ENCODE peak calls at places on chromosomes 12 and 14, in five cellular contexts. One of them, this sample, is unnamed.
A peak's percentile ranks its signal among the peaks of the same experiment; 100 is the strongest.

GRCh38 chr12:94545937-94546771 is 86.5 kb upstream of the CEP83 start:
- DNase-seq in AG10803: peak; percentile 47
- DNase-seq in ovary: peak; percentile 40
- DNase-seq in cardiac fibroblast: peak; percentile 85
- DNase-seq in GM12865: peak; percentile 79
- DNase-seq in this sample: peak; percentile 88

GRCh38 chr12:31876568-31877424 is 82.4 kb upstream of the RESF1 start:
- DNase-seq in AG10803: no peak
- DNase-seq in ovary: no peak
- DNase-seq in cardiac fibroblast: no peak
- DNase-seq in GM12865: no peak
- DNase-seq in this sample: no peak

GRCh38 chr12:103518899-103519298 is 23.1 kb upstream of the C12orf42 start:
- DNase-seq in AG10803: no peak
- DNase-seq in ovary: no peak
- DNase-seq in cardiac fibroblast: no peak
- DNase-seq in GM12865: peak; percentile 10
- DNase-seq in this sample: no peak

GRCh38 chr12:54439521-54440255 is 20.6 kb upstream of the ITGA5 start:
- DNase-seq in AG10803: peak; percentile 90
- DNase-seq in ovary: no peak
- DNase-seq in cardiac fibroblast: peak; percentile 88
- DNase-seq in GM12865: peak; percentile 49
- DNase-seq in this sample: peak; percentile 86

GRCh38 chr12:12048714-12049113 is 22.0 kb upstream of the BCL2L14 start:
- DNase-seq in AG10803: no peak
- DNase-seq in ovary: no peak
- DNase-seq in cardiac fibroblast: no peak
- DNase-seq in GM12865: no peak
- DNase-seq in this sample: no peak

GRCh38 chr12:2634481-2634880 is 160.3 kb upstream of the FKBP4 start:
- DNase-seq in AG10803: no peak
- DNase-seq in ovary: no peak
- DNase-seq in cardiac fibroblast: peak; percentile 3
- DNase-seq in GM12865: no peak
- DNase-seq in this sample: no peak

GRCh38 chr12:94834036-94834625 is 169.4 kb downstream of the NDUFA12 start:
- DNase-seq in AG10803: no peak
- DNase-seq in ovary: no peak
- DNase-seq in cardiac fibroblast: no peak
- DNase-seq in GM12865: no peak
- DNase-seq in this sample: no peak

GRCh38 chr12:1993871-1994371 is 10.3 kb downstream of the DCP1B start:
- DNase-seq in AG10803: peak; percentile 84
- DNase-seq in ovary: no peak
- DNase-seq in cardiac fibroblast: peak; percentile 59
- DNase-seq in GM12865: no peak
- DNase-seq in this sample: peak; percentile 87

GRCh38 chr12:33439587-33440011 is at the start of gene SYT10:
- DNase-seq in AG10803: no peak
- DNase-seq in ovary: no peak
- DNase-seq in cardiac fibroblast: no peak
- DNase-seq in GM12865: no peak
- DNase-seq in this sample: no peak

GRCh38 chr12:99282670-99283069 is 364.9 kb upstream of the GARIN6 start:
- DNase-seq in AG10803: no peak
- DNase-seq in ovary: no peak
- DNase-seq in cardiac fibroblast: no peak
- DNase-seq in GM12865: no peak
- DNase-seq in this sample: no peak

GRCh38 chr12:109910969-109911348 is 10.9 kb downstream of the TCHP start:
- DNase-seq in AG10803: peak; percentile 12
- DNase-seq in ovary: no peak
- DNase-seq in cardiac fibroblast: peak; percentile 54
- DNase-seq in GM12865: peak; percentile 42
- DNase-seq in this sample: peak; percentile 60

GRCh38 chr14:65361920-65362319 is 50.6 kb upstream of the FUT8 start:
- DNase-seq in AG10803: peak; percentile 83
- DNase-seq in ovary: no peak
- DNase-seq in cardiac fibroblast: peak; percentile 73
- DNase-seq in GM12865: no peak
- DNase-seq in this sample: peak; percentile 93

GRCh38 chr12:40105515-40106201 is at the start of gene SLC2A13:
- DNase-seq in AG10803: peak; percentile 65
- DNase-seq in ovary: peak; percentile 82
- DNase-seq in cardiac fibroblast: peak; percentile 59
- DNase-seq in GM12865: peak; percentile 84
- DNase-seq in this sample: peak; percentile 76

GRCh38 chr12:64332938-64333337 is 57.6 kb downstream of the C12orf56 start:
- DNase-seq in AG10803: no peak
- DNase-seq in ovary: no peak
- DNase-seq in cardiac fibroblast: no peak
- DNase-seq in GM12865: no peak
- DNase-seq in this sample: no peak

GRCh38 chr14:100147181-100147631 is 12.2 kb downstream of the DEGS2 start:
- DNase-seq in AG10803: no peak
- DNase-seq in ovary: no peak
- DNase-seq in cardiac fibroblast: no peak
- DNase-seq in GM12865: peak; percentile 49
- DNase-seq in this sample: no peak

GRCh38 chr12:7645395-7646177 is 20.1 kb downstream of the APOBEC1 start:
- DNase-seq in AG10803: peak; percentile 29
- DNase-seq in ovary: no peak
- DNase-seq in cardiac fibroblast: peak; percentile 52
- DNase-seq in GM12865: peak; percentile 34
- DNase-seq in this sample: peak; percentile 59

GRCh38 chr12:121802843-121803698 is 738 bp upstream of the SETD1B start:
- DNase-seq in AG10803: peak; percentile 96
- DNase-seq in ovary: peak; percentile 92
- DNase-seq in cardiac fibroblast: peak; percentile 97
- DNase-seq in GM12865: peak; percentile 98
- DNase-seq in this sample: peak; percentile 98

GRCh38 chr12:46473634-46474201 is 101.1 kb upstream of the SLC38A2 start:
- DNase-seq in AG10803: peak; percentile 94
- DNase-seq in ovary: peak; percentile 63
- DNase-seq in cardiac fibroblast: peak; percentile 96
- DNase-seq in GM12865: peak; percentile 46
- DNase-seq in this sample: peak; percentile 95

GRCh38 chr12:46439793-46440511 is 67.4 kb upstream of the SLC38A2 start:
- DNase-seq in AG10803: no peak
- DNase-seq in ovary: no peak
- DNase-seq in cardiac fibroblast: peak; percentile 57
- DNase-seq in GM12865: no peak
- DNase-seq in this sample: no peak

GRCh38 chr12:40015360-40015759 is 90.5 kb downstream of the SLC2A13 start:
- DNase-seq in AG10803: no peak
- DNase-seq in ovary: no peak
- DNase-seq in cardiac fibroblast: peak; percentile 18
- DNase-seq in GM12865: no peak
- DNase-seq in this sample: no peak

GRCh38 chr12:50088577-50089335 is 3.6 kb downstream of the SMARCD1 start:
- DNase-seq in AG10803: no peak
- DNase-seq in ovary: no peak
- DNase-seq in cardiac fibroblast: peak; percentile 66
- DNase-seq in GM12865: peak; percentile 73
- DNase-seq in this sample: peak; percentile 71

GRCh38 chr12:78359530-78359929 is 505.0 kb upstream of the SYT1 start:
- DNase-seq in AG10803: peak; percentile 50
- DNase-seq in ovary: peak; percentile 87
- DNase-seq in cardiac fibroblast: peak; percentile 23
- DNase-seq in GM12865: no peak
- DNase-seq in this sample: peak; percentile 55

GRCh38 chr12:62256408-62257079 is 3.7 kb upstream of the USP15 start:
- DNase-seq in AG10803: no peak
- DNase-seq in ovary: peak; percentile 43
- DNase-seq in cardiac fibroblast: peak; percentile 34
- DNase-seq in GM12865: no peak
- DNase-seq in this sample: no peak

GRCh38 chr12:50542448-50542847 is 37.7 kb downstream of the DIP2B start:
- DNase-seq in AG10803: peak; percentile 39
- DNase-seq in ovary: no peak
- DNase-seq in cardiac fibroblast: peak; percentile 58
- DNase-seq in GM12865: peak; percentile 47
- DNase-seq in this sample: peak; percentile 20

GRCh38 chr12:75717902-75718301 is 206.5 kb upstream of the KRR1 start:
- DNase-seq in AG10803: no peak
- DNase-seq in ovary: no peak
- DNase-seq in cardiac fibroblast: no peak
- DNase-seq in GM12865: no peak
- DNase-seq in this sample: no peak

GRCh38 chr14:100432652-100433427 is 109.7 kb downstream of the SLC25A47 start:
- DNase-seq in AG10803: no peak
- DNase-seq in ovary: no peak
- DNase-seq in cardiac fibroblast: no peak
- DNase-seq in GM12865: no peak
- DNase-seq in this sample: no peak

GRCh38 chr12:58513866-58514265 is 406.4 kb downstream of the LRIG3 start:
- DNase-seq in AG10803: no peak
- DNase-seq in ovary: no peak
- DNase-seq in cardiac fibroblast: no peak
- DNase-seq in GM12865: no peak
- DNase-seq in this sample: no peak

GRCh38 chr12:4969405-4969804 is 59.7 kb downstream of the KCNA1 start:
- DNase-seq in AG10803: no peak
- DNase-seq in ovary: no peak
- DNase-seq in cardiac fibroblast: no peak
- DNase-seq in GM12865: no peak
- DNase-seq in this sample: no peak

GRCh38 chr14:72779679-72780078 is 114.2 kb downstream of the DPF3 start:
- DNase-seq in AG10803: no peak
- DNase-seq in ovary: no peak
- DNase-seq in cardiac fibroblast: no peak
- DNase-seq in GM12865: no peak
- DNase-seq in this sample: no peak

GRCh38 chr12:46489951-46490388 is 117.4 kb upstream of the SLC38A2 start:
- DNase-seq in AG10803: peak; percentile 26
- DNase-seq in ovary: no peak
- DNase-seq in cardiac fibroblast: no peak
- DNase-seq in GM12865: no peak
- DNase-seq in this sample: no peak

GRCh38 chr14:105119410-105120025 is 49.1 kb downstream of the JAG2 start:
- DNase-seq in AG10803: no peak
- DNase-seq in ovary: no peak
- DNase-seq in cardiac fibroblast: no peak
- DNase-seq in GM12865: no peak
- DNase-seq in this sample: no peak

GRCh38 chr12:78431931-78432330 is 432.6 kb upstream of the SYT1 start:
- DNase-seq in AG10803: peak; percentile 9
- DNase-seq in ovary: no peak
- DNase-seq in cardiac fibroblast: peak; percentile 37
- DNase-seq in GM12865: no peak
- DNase-seq in this sample: peak; percentile 50

GRCh38 chr12:104314242-104314614 is 10.7 kb downstream of the EID3 start:
- DNase-seq in AG10803: no peak
- DNase-seq in ovary: no peak
- DNase-seq in cardiac fibroblast: peak; percentile 35
- DNase-seq in GM12865: no peak
- DNase-seq in this sample: peak; percentile 34

GRCh38 chr12:64650762-64651161 is 40.5 kb downstream of the RASSF3 start:
- DNase-seq in AG10803: no peak
- DNase-seq in ovary: no peak
- DNase-seq in cardiac fibroblast: no peak
- DNase-seq in GM12865: no peak
- DNase-seq in this sample: no peak

GRCh38 chr12:91262023-91262676 is 79.5 kb upstream of the DCN start:
- DNase-seq in AG10803: no peak
- DNase-seq in ovary: peak; percentile 33
- DNase-seq in cardiac fibroblast: no peak
- DNase-seq in GM12865: no peak
- DNase-seq in this sample: no peak

GRCh38 chr12:112170376-112170775 is 45.0 kb downstream of the TRAFD1 start:
- DNase-seq in AG10803: peak; percentile 52
- DNase-seq in ovary: no peak
- DNase-seq in cardiac fibroblast: peak; percentile 65
- DNase-seq in GM12865: peak; percentile 34
- DNase-seq in this sample: peak; percentile 26
- TF ChIP-seq CTCF in AG10803: peak; percentile 60
- TF ChIP-seq CTCF in ovary: no peak
- TF ChIP-seq CTCF in cardiac fibroblast: peak; percentile 72
- TF ChIP-seq CTCF in GM12865: peak; percentile 54
- TF ChIP-seq CTCF in this sample: peak; percentile 72

GRCh38 chr14:97977711-97978261 is 1180.6 kb downstream of the VRK1 start:
- DNase-seq in AG10803: peak; percentile 45
- DNase-seq in ovary: peak; percentile 88
- DNase-seq in cardiac fibroblast: no peak
- DNase-seq in GM12865: no peak
- DNase-seq in this sample: no peak
- H3K4me3 ChIP-seq in AG10803: peak overlapping the region; percentile 50
- H3K4me3 ChIP-seq in ovary: peak overlapping the region; percentile 48
- H3K4me3 ChIP-seq in cardiac fibroblast: no peak overlapping the region
- H3K4me3 ChIP-seq in GM12865: no peak overlapping the region
- H3K4me3 ChIP-seq in this sample: no peak overlapping the region

DNA sequence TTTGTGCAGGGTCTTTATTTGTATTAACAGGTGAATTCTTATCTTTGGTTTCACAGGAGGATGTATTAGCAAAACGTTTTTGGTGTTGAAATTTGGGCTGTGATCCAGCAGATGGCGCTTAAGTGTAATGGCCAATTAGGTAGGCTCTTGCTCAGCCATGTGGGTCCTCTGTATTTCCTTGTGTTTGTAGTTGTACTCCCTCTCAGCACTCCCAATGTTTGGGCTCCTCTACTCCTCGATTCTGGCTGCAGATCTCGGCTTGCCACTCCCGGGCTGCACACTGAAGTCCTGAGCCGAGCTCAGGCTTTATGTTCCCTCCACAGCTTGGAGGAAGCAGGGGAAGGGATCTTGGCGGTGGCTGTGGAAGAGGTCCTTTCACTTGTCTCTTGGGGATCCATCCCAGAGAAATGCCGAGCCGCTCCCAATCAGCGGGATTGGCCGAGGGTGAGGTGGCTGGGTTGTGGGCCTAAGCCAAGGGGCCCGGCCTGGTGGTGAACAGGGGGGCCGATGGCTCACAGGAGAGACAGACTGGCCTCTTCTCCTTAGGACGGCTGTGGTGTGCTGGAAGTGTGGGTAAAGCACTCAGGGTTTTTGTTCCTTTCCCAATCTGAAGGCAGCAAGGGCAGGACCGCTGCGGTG is 133.7 kb downstream of the AEBP2 start:
- DNase-seq in AG10803: peak; percentile 34
- DNase-seq in ovary: no peak
- DNase-seq in cardiac fibroblast: peak; percentile 73
- DNase-seq in GM12865: peak; percentile 69
- DNase-seq in this sample: peak; percentile 82
- TF ChIP-seq CTCF in AG10803: peak; percentile 48
- TF ChIP-seq CTCF in ovary: no peak
- TF ChIP-seq CTCF in cardiac fibroblast: peak; percentile 43
- TF ChIP-seq CTCF in GM12865: peak; percentile 67
- TF ChIP-seq CTCF in this sample: peak; percentile 70

DNA sequence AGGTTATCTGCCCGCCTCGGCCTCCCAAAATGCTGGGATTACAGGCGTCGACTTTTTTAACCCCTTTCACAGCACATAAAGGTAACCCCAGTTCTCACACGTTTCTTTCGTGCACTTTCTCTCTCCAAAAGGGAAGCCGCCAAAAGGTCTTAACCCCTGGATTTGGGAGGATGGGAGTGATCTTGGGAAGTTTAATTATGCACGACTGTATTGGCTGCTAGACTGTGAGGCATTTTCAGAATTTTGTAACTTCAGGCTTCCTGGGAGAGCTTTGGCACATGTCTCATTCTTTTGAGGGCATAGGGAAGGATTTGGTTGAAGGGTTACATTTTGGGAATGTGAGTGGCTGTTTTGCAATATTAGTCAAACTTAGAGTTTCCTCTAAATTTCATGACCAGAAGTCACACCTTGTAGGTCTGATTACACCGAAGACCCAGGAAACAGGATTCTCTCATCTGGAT is 1.4 kb upstream of the SMARCC2 start:
- DNase-seq in AG10803: peak; percentile 50
- DNase-seq in ovary: no peak
- DNase-seq in cardiac fibroblast: no peak
- DNase-seq in GM12865: no peak
- DNase-seq in this sample: no peak
- H3K4me3 ChIP-seq in AG10803: no peak overlapping the region
- H3K4me3 ChIP-seq in ovary: peak overlapping the region; percentile 57
- H3K4me3 ChIP-seq in cardiac fibroblast: peak overlapping the region; percentile 56
- H3K4me3 ChIP-seq in GM12865: peak overlapping the region; percentile 57
- H3K4me3 ChIP-seq in this sample: no peak overlapping the region

This sample was measured in choroid plexus epithelial cell.